ENCODE peak calls at places on chromosomes 6 and 20, in four cellular contexts. K is fibroblast of lung, J is RWPE1, G is progenitor cell of endocrine pancreas. H is an unnamed sample.

GRCh38 chr6:128491643-128492206 is 28.7 kb downstream of the PTPRK start:
- DNase-seq in K (peak), G (no peak), J (no peak), H (peak)

GRCh38 chr6:146357578-146358340 is 185.9 kb upstream of the RAB32 start:
- DNase-seq in G (no peak), K (peak), J (peak), H (peak)

GRCh38 chr6:164344801-164345291 is 930.3 kb downstream of the QKI start:
- DNase-seq in K (peak), J (no peak), G (no peak), H (no peak)

GRCh38 chr6:6823568-6824224 is 235.2 kb downstream of the LY86 start:
- DNase-seq in K (no peak), G (no peak), J (no peak), H (no peak)

GRCh38 chr6:33860706-33861474 is 57.1 kb upstream of the MLN start:
- DNase-seq in G (no peak), J (no peak), K (no peak), H (peak)

GRCh38 chr6:49462071-49462470 is 982 bp downstream of the MMUT start:
- DNase-seq in K (peak), G (no peak), J (peak), H (no peak)

GRCh38 chr6:131292145-131292938 is 157.1 kb downstream of the AKAP7 start:
- DNase-seq in G (no peak), K (no peak), J (no peak), H (no peak)

GRCh38 chr20:57398231-57398821 is 7.1 kb downstream of the RBM38 start:
- DNase-seq in G (no peak), J (no peak), K (no peak), H (no peak)

GRCh38 chr20:60211618-60212463 is 253.6 kb downstream of the CDH26 start:
- DNase-seq in J (no peak), G (no peak), K (no peak), H (no peak)

GRCh38 chr20:45861157-45862075 is 4.0 kb downstream of the ZSWIM3 start:
- DNase-seq in J (no peak), K (no peak), G (no peak), H (peak)

GRCh38 chr6:118565317-118565960 is 17.3 kb downstream of the PLN start:
- DNase-seq in G (no peak), J (peak), K (peak), H (peak)

GRCh38 chr6:165931675-165932074 is 236.0 kb downstream of the TBXT start:
- DNase-seq in K (no peak), J (no peak), G (no peak), H (no peak)

GRCh38 chr6:166366921-166367320 is 15.8 kb downstream of the MPC1 start:
- DNase-seq in K (no peak), J (no peak), G (no peak), H (no peak)

GRCh38 chr6:125546827-125547226 is 202.6 kb upstream of the HEY2 start:
- DNase-seq in J (no peak), K (no peak), G (no peak), H (peak)

GRCh38 chr6:134317471-134318131 is at the start of gene SGK1:
- DNase-seq in J (peak), K (peak), G (no peak), H (peak)

GRCh38 chr6:87444362-87444761 is 28.4 kb upstream of the SLC35A1 start:
- DNase-seq in G (no peak), K (peak), J (no peak), H (no peak)

GRCh38 chr6:143159001-143159400 is 98.3 kb downstream of the AIG1 start:
- DNase-seq in G (no peak), K (no peak), J (no peak), H (no peak)

GRCh38 chr6:41025966-41026365 is 13.1 kb downstream of the UNC5CL start:
- DNase-seq in J (no peak), K (no peak), G (no peak), H (no peak)

GRCh38 chr6:41022294-41022693 is 16.7 kb downstream of the UNC5CL start:
- DNase-seq in K (peak), J (no peak), G (no peak), H (peak)

GRCh38 chr6:41023114-41023513 is 15.9 kb downstream of the UNC5CL start:
- DNase-seq in J (no peak), K (no peak), G (no peak), H (no peak)

GRCh38 chr6:41017663-41018062 is 21.4 kb downstream of the UNC5CL start:
- DNase-seq in G (no peak), J (no peak), K (no peak), H (no peak)

GRCh38 chr6:41021832-41022231 is 17.2 kb downstream of the UNC5CL start:
- DNase-seq in K (peak), J (no peak), G (no peak), H (peak)
- TF ChIP-seq CTCF in K (no peak), J (no peak), G (no peak), H (peak)

GRCh38 chr20:12835999-12836398 is 172.8 kb upstream of the SPTLC3 start:
- DNase-seq in G (no peak), K (no peak), J (no peak), H (no peak)

GRCh38 chr20:12837646-12838045 is 171.1 kb upstream of the SPTLC3 start:
- DNase-seq in K (no peak), J (no peak), G (no peak), H (no peak)

GRCh38 chr20:12833861-12834260 is 174.9 kb upstream of the SPTLC3 start:
- DNase-seq in J (no peak), K (no peak), G (no peak), H (no peak)

GRCh38 chr20:12838261-12838866 is 170.4 kb upstream of the SPTLC3 start:
- DNase-seq in G (no peak), K (no peak), J (no peak), H (peak)
- TF ChIP-seq CTCF in G (no peak), K (no peak), J (peak), H (peak)

GRCh38 chr20:22619272-22619671 is 34.9 kb upstream of the FOXA2 start:
- DNase-seq in G (no peak), J (peak), K (no peak), H (no peak)

GRCh38 chr20:22626501-22626900 is 42.1 kb upstream of the FOXA2 start:
- DNase-seq in G (no peak), K (no peak), J (no peak), H (no peak)

GRCh38 chr20:22619806-22620205 is 35.4 kb upstream of the FOXA2 start:
- DNase-seq in J (no peak), G (no peak), K (no peak), H (no peak)

GRCh38 chr20:22620342-22620741 is 36.0 kb upstream of the FOXA2 start:
- DNase-seq in K (no peak), G (no peak), J (no peak), H (no peak)

DNA sequence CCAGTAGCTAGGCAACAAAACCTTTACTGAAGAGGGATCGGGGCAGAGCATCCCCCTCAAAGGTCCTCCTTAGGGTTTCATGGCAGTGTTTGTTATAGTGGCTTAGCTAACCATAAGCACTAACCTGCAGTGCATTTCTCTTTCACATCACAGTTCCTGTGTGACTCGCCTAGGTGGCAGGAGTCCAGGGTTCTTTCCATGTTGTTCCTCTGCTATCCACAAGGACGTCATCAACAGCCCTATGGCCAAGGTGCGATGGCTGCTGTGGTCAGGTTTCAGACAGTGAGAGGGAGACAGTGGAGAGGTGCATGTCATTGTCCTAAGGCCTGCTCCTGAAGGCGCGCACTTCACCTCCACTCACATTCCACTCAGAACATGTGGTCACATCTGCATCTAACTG is 38.8 kb upstream of the FOXA2 start:
- DNase-seq in G (no peak), K (no peak), J (no peak), H (peak)
- TF ChIP-seq CTCF in G (no peak), K (no peak), J (no peak), H (no peak)

DNA sequence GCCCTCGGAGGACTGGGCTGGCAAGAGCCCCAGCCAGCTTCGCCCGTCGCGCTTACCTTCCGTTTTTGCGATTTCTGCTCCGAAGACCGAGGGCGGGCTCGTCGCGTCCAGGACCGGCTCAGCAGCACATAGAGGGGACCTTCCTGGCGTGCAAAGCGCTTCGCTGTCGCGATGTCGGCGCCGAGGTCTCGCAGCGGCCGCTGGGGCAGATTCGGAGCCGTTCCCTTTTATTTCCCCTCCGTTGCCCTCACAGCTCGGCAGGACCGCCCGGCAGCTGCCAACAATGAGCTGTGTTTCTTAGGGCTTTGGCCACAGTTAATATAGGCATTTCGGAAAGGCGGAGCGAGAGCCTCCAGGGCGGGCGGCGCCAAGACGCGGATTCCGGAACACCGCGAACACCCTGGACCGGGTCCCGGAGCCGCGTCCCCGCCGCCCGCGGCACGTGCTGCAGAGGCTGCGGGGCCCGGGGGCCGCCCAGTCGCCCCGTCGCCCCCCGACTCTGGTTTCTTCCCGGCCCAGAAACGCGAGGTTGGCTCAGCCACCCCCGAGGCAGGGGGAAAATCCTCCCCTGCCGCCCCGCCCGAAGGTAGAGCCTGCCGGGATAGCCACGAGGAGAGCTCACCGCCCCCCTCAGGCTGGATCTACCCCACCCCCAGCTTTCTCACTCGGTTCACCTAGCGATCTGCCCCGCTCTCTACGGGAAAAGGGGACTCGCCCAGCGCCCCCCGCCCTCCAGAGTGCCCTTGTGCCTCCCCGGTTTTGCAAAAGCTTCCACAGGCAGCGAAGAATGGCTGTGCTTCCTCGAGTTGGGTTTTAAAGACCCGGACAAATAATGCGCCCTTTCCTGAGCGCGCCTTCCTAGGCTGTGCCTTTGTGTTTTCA is at the start of gene CITED2:
- DNase-seq in J (peak), G (peak), K (peak), H (peak)
- TF ChIP-seq CTCF in J (no peak), G (peak), K (no peak), H (no peak)

H was measured in MCF 10A.